ENCODE peak calls at places on chromosomes 11 and 22, in ten cellular contexts. One of them, this sample, is unnamed.

GRCh38 chr11:8028766-8029165 is 41.6 kb downstream of the EIF3F start:
- DNase-seq in CD4-positive, alpha-beta memory T cell: no peak
- DNase-seq in astrocyte: no peak
- DNase-seq in uterus: no peak
- DNase-seq in SK-N-MC: no peak
- DNase-seq in iPS DF 6.9: no peak
- DNase-seq in tibial artery: no peak
- DNase-seq in upper lobe of right lung: no peak
- DNase-seq in WERI-Rb-1: no peak
- DNase-seq in SJSA1: no peak
- DNase-seq in this sample: no peak

GRCh38 chr11:64864135-64864472 is 14.3 kb downstream of the EHD1 start:
- DNase-seq in CD4-positive, alpha-beta memory T cell: no peak
- DNase-seq in astrocyte: no peak
- DNase-seq in uterus: no peak
- DNase-seq in SK-N-MC: no peak
- DNase-seq in iPS DF 6.9: no peak
- DNase-seq in tibial artery: no peak
- DNase-seq in upper lobe of right lung: no peak
- DNase-seq in WERI-Rb-1: no peak
- DNase-seq in SJSA1: no peak
- DNase-seq in this sample: no peak

GRCh38 chr11:2576116-2576515 is 123.7 kb downstream of the KCNQ1OT1 start:
- DNase-seq in CD4-positive, alpha-beta memory T cell: peak
- DNase-seq in astrocyte: no peak
- DNase-seq in uterus: peak
- DNase-seq in SK-N-MC: no peak
- DNase-seq in iPS DF 6.9: no peak
- DNase-seq in tibial artery: peak
- DNase-seq in upper lobe of right lung: peak
- DNase-seq in WERI-Rb-1: peak
- DNase-seq in SJSA1: no peak
- DNase-seq in this sample: no peak

GRCh38 chr22:49481651-49482399 is 345.8 kb downstream of the BRD1 start:
- DNase-seq in CD4-positive, alpha-beta memory T cell: no peak
- DNase-seq in astrocyte: no peak
- DNase-seq in uterus: no peak
- DNase-seq in SK-N-MC: no peak
- DNase-seq in iPS DF 6.9: no peak
- DNase-seq in tibial artery: no peak
- DNase-seq in upper lobe of right lung: no peak
- DNase-seq in WERI-Rb-1: no peak
- DNase-seq in SJSA1: no peak
- DNase-seq in this sample: no peak

GRCh38 chr11:125591659-125592304 is 870 bp upstream of the STT3A start:
- DNase-seq in CD4-positive, alpha-beta memory T cell: peak
- DNase-seq in astrocyte: peak
- DNase-seq in uterus: peak
- DNase-seq in SK-N-MC: no peak
- DNase-seq in iPS DF 6.9: no peak
- DNase-seq in tibial artery: peak
- DNase-seq in upper lobe of right lung: peak
- DNase-seq in WERI-Rb-1: peak
- DNase-seq in SJSA1: no peak
- DNase-seq in this sample: peak

GRCh38 chr11:1203505-1204271 is 19.2 kb upstream of the MUC5B start:
- DNase-seq in CD4-positive, alpha-beta memory T cell: peak
- DNase-seq in astrocyte: no peak
- DNase-seq in uterus: peak
- DNase-seq in SK-N-MC: no peak
- DNase-seq in iPS DF 6.9: no peak
- DNase-seq in tibial artery: peak
- DNase-seq in upper lobe of right lung: peak
- DNase-seq in WERI-Rb-1: peak
- DNase-seq in SJSA1: no peak
- DNase-seq in this sample: peak

GRCh38 chr11:93540337-93540736 is 2.9 kb downstream of the SMCO4 start:
- DNase-seq in CD4-positive, alpha-beta memory T cell: no peak
- DNase-seq in astrocyte: no peak
- DNase-seq in uterus: no peak
- DNase-seq in SK-N-MC: no peak
- DNase-seq in iPS DF 6.9: no peak
- DNase-seq in tibial artery: no peak
- DNase-seq in upper lobe of right lung: no peak
- DNase-seq in WERI-Rb-1: no peak
- DNase-seq in SJSA1: no peak
- DNase-seq in this sample: no peak

GRCh38 chr11:76371170-76371569 is 9.8 kb downstream of the THAP12 start:
- DNase-seq in CD4-positive, alpha-beta memory T cell: no peak
- DNase-seq in astrocyte: peak
- DNase-seq in uterus: no peak
- DNase-seq in SK-N-MC: no peak
- DNase-seq in iPS DF 6.9: no peak
- DNase-seq in tibial artery: no peak
- DNase-seq in upper lobe of right lung: no peak
- DNase-seq in WERI-Rb-1: no peak
- DNase-seq in SJSA1: peak
- DNase-seq in this sample: peak

DNA sequence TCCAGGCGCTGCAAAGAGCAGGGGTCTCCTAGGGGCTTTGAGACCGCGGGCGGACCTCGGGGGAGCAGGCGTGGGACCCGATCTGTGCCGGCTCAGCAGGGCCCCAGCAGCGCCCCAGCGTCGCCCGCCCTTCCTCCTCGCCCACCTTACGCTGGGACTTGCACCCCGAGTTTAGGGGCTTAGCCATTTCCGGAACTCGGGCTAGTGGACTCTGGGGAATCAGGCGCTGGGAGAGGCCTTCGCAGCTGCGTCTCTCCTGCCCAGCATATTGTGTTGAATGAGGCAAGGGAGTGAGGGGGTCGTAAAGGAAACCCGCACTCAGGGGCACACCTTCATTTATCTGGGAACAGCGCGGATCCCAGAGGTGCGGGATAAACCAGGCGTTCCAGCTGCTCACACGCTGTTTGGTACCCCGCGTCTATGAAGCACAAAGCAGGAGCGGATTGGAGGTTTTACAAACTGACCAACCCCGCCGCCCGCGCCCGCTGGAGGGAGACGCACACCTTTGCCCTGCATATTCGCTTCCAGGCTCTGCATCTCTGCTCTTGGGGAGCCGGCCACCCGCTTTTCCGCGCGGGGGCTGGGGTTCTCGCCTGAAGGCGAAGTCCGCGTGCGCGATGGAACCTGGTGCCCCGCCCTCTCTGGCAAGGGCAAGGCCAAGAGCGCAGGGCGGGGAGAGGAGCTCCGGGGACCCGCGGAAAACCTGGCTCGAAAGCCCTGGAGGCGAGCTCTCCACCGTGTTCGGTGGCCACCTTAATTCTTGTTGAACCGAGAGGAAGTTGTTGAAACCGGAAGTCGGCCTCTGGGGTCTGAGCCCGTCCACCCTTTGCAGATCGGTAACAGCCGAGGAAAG is 6.7 kb upstream of the ALX4 start:
- DNase-seq in CD4-positive, alpha-beta memory T cell: no peak
- DNase-seq in astrocyte: no peak
- DNase-seq in uterus: no peak
- DNase-seq in SK-N-MC: no peak
- DNase-seq in iPS DF 6.9: no peak
- DNase-seq in tibial artery: peak
- DNase-seq in upper lobe of right lung: peak
- DNase-seq in WERI-Rb-1: no peak
- DNase-seq in SJSA1: no peak
- DNase-seq in this sample: no peak
- H3K4me3 ChIP-seq in CD4-positive, alpha-beta memory T cell: no peak
- H3K4me3 ChIP-seq in astrocyte: peak
- H3K4me3 ChIP-seq in uterus: peak
- H3K4me3 ChIP-seq in SK-N-MC: no peak
- H3K4me3 ChIP-seq in iPS DF 6.9: no peak
- H3K4me3 ChIP-seq in tibial artery: peak
- H3K4me3 ChIP-seq in upper lobe of right lung: peak
- H3K4me3 ChIP-seq in WERI-Rb-1: peak
- H3K4me3 ChIP-seq in SJSA1: peak
- H3K4me3 ChIP-seq in this sample: no peak

GRCh38 chr11:18720086-18720810 is 5.7 kb downstream of the IGSF22 start:
- DNase-seq in CD4-positive, alpha-beta memory T cell: no peak
- DNase-seq in astrocyte: no peak
- DNase-seq in uterus: peak
- DNase-seq in SK-N-MC: no peak
- DNase-seq in iPS DF 6.9: no peak
- DNase-seq in tibial artery: no peak
- DNase-seq in upper lobe of right lung: no peak
- DNase-seq in WERI-Rb-1: no peak
- DNase-seq in SJSA1: no peak
- DNase-seq in this sample: no peak

GRCh38 chr11:18720811-18721575 is 5.0 kb downstream of the IGSF22 start:
- DNase-seq in CD4-positive, alpha-beta memory T cell: peak
- DNase-seq in astrocyte: peak
- DNase-seq in uterus: peak
- DNase-seq in SK-N-MC: no peak
- DNase-seq in iPS DF 6.9: peak
- DNase-seq in tibial artery: peak
- DNase-seq in upper lobe of right lung: peak
- DNase-seq in WERI-Rb-1: peak
- DNase-seq in SJSA1: no peak
- DNase-seq in this sample: peak

GRCh38 chr11:18723991-18724390 is 2.0 kb downstream of the IGSF22 start:
- DNase-seq in CD4-positive, alpha-beta memory T cell: no peak
- DNase-seq in astrocyte: no peak
- DNase-seq in uterus: no peak
- DNase-seq in SK-N-MC: no peak
- DNase-seq in iPS DF 6.9: no peak
- DNase-seq in tibial artery: no peak
- DNase-seq in upper lobe of right lung: no peak
- DNase-seq in WERI-Rb-1: peak
- DNase-seq in SJSA1: no peak
- DNase-seq in this sample: no peak

GRCh38 chr11:18721576-18722292 is 4.3 kb downstream of the IGSF22 start:
- DNase-seq in CD4-positive, alpha-beta memory T cell: peak
- DNase-seq in astrocyte: peak
- DNase-seq in uterus: peak
- DNase-seq in SK-N-MC: no peak
- DNase-seq in iPS DF 6.9: peak
- DNase-seq in tibial artery: no peak
- DNase-seq in upper lobe of right lung: no peak
- DNase-seq in WERI-Rb-1: peak
- DNase-seq in SJSA1: peak
- DNase-seq in this sample: peak

DNA sequence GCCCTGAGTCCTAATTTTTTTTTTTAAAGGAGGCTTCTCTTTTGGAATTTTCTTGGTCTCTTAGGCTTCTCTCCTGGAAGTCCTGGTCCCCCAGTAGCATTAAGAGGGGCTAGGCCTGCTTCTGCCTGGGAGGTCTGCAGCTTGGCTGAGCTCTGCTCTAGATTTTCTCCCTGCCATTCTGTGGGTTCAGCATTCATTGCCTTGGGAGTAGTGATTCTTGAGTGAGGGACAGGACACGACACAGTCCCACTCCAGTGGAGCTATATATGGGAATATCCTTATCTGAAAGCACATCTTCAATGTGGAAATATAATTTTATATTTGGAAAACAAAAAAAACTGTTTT is 3.7 kb downstream of the IGSF22 start:
- DNase-seq in CD4-positive, alpha-beta memory T cell: no peak
- DNase-seq in astrocyte: no peak
- DNase-seq in uterus: no peak
- DNase-seq in SK-N-MC: no peak
- DNase-seq in iPS DF 6.9: no peak
- DNase-seq in tibial artery: no peak
- DNase-seq in upper lobe of right lung: no peak
- DNase-seq in WERI-Rb-1: no peak
- DNase-seq in SJSA1: no peak
- DNase-seq in this sample: no peak
- H3K4me3 ChIP-seq in CD4-positive, alpha-beta memory T cell: no peak
- H3K4me3 ChIP-seq in astrocyte: no peak
- H3K4me3 ChIP-seq in uterus: peak
- H3K4me3 ChIP-seq in SK-N-MC: no peak
- H3K4me3 ChIP-seq in iPS DF 6.9: no peak
- H3K4me3 ChIP-seq in tibial artery: peak
- H3K4me3 ChIP-seq in upper lobe of right lung: peak
- H3K4me3 ChIP-seq in WERI-Rb-1: no peak
- H3K4me3 ChIP-seq in SJSA1: no peak
- H3K4me3 ChIP-seq in this sample: no peak

DNA sequence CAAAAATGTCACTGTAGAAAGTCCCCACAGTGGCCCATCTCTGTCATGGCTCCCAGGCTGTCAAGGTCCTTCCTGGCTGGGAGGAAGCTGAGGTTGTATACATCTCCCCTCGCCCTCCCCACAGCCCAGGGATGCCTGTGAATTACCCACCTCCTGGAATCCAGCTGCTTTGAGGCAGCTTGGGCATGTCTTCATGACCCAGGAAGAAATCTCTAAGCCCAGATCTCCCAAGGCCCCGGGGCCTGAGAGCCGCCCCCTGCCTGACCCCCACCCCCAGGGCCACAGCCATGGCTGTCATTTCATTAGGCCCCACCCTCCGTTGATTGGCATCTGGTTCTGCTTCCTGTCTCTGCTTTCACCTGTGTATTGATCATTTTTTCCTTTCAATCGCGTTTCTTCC is 207.5 kb downstream of the TBC1D22A start:
- DNase-seq in CD4-positive, alpha-beta memory T cell: no peak
- DNase-seq in astrocyte: no peak
- DNase-seq in uterus: no peak
- DNase-seq in SK-N-MC: no peak
- DNase-seq in iPS DF 6.9: no peak
- DNase-seq in tibial artery: no peak
- DNase-seq in upper lobe of right lung: no peak
- DNase-seq in WERI-Rb-1: no peak
- DNase-seq in SJSA1: no peak
- DNase-seq in this sample: no peak
- H3K4me3 ChIP-seq in CD4-positive, alpha-beta memory T cell: no peak
- H3K4me3 ChIP-seq in astrocyte: no peak
- H3K4me3 ChIP-seq in uterus: no peak
- H3K4me3 ChIP-seq in SK-N-MC: no peak
- H3K4me3 ChIP-seq in iPS DF 6.9: no peak
- H3K4me3 ChIP-seq in tibial artery: no peak
- H3K4me3 ChIP-seq in upper lobe of right lung: no peak
- H3K4me3 ChIP-seq in WERI-Rb-1: no peak
- H3K4me3 ChIP-seq in SJSA1: no peak
- H3K4me3 ChIP-seq in this sample: no peak

DNA sequence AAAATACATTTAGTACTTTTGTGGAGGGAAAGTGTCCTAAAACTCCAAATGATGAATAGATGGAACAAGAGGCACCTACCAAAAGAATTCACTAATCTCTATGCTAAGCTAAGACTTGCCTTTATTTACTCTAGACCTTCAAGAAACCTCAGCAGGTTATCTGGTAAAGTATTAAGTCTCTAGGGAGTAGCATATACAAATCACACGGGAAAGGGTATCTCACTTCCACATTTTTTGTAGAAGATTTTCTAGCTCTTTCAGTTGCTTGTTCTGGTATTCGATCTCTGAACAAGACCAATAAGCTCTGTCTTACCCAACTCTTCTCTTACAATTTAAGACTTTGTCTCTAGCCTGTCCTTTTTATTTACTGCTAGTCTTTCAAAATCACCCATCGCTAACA is 18.1 kb upstream of the CADM1 start:
- DNase-seq in CD4-positive, alpha-beta memory T cell: no peak
- DNase-seq in astrocyte: no peak
- DNase-seq in uterus: no peak
- DNase-seq in SK-N-MC: no peak
- DNase-seq in iPS DF 6.9: no peak
- DNase-seq in tibial artery: no peak
- DNase-seq in upper lobe of right lung: no peak
- DNase-seq in WERI-Rb-1: no peak
- DNase-seq in SJSA1: no peak
- DNase-seq in this sample: no peak
- H3K4me3 ChIP-seq in CD4-positive, alpha-beta memory T cell: no peak
- H3K4me3 ChIP-seq in astrocyte: no peak
- H3K4me3 ChIP-seq in uterus: no peak
- H3K4me3 ChIP-seq in SK-N-MC: no peak
- H3K4me3 ChIP-seq in iPS DF 6.9: no peak
- H3K4me3 ChIP-seq in tibial artery: no peak
- H3K4me3 ChIP-seq in upper lobe of right lung: no peak
- H3K4me3 ChIP-seq in WERI-Rb-1: no peak
- H3K4me3 ChIP-seq in SJSA1: no peak
- H3K4me3 ChIP-seq in this sample: no peak